ENCODE peak calls at places on chromosome 22, in five cellular contexts. J is PC-9, A is GM23248, G is SK-N-MC, N is neural progenitor cell. S is an unnamed sample.

GRCh38 chr22:49370841-49371301 is 456.8 kb downstream of the BRD1 start:
- DNase-seq in N (no peak), J (no peak), A (no peak), G (no peak), S (no peak)

GRCh38 chr22:30843245-30843644 is 125.3 kb downstream of the MORC2 start:
- DNase-seq in A (no peak), G (no peak), N (no peak), J (no peak), S (no peak)

GRCh38 chr22:49099496-49100124 is 728.1 kb downstream of the BRD1 start:
- DNase-seq in N (no peak), A (peak), G (no peak), J (peak), S (no peak)

GRCh38 chr22:29128891-29129643 is 56.2 kb downstream of the KREMEN1 start:
- DNase-seq in N (no peak), J (no peak), G (no peak), A (peak), S (no peak)

GRCh38 chr22:24482586-24482985 is 12.5 kb upstream of the UPB1 start:
- DNase-seq in A (peak), J (no peak), N (no peak), G (peak), S (no peak)

GRCh38 chr22:23539135-23539838 is 40.8 kb downstream of the IGLL1 start:
- DNase-seq in N (peak), G (peak), A (peak), J (peak), S (peak)

GRCh38 chr22:49825944-49826602 is 1.6 kb downstream of the BRD1 start:
- DNase-seq in G (no peak), J (no peak), N (no peak), A (peak), S (no peak)

GRCh38 chr22:17159504-17159951 is 451 bp upstream of the HDHD5 start:
- DNase-seq in N (peak), J (peak), A (peak), G (no peak), S (no peak)

GRCh38 chr22:27749597-27750225 is 51.8 kb downstream of the MN1 start:
- DNase-seq in J (no peak), A (peak), G (no peak), N (peak), S (no peak)

GRCh38 chr22:41431656-41432055 is 14.9 kb downstream of the TOB2 start:
- DNase-seq in G (no peak), A (no peak), N (no peak), J (no peak), S (no peak)

GRCh38 chr22:24947881-24948280 is 1.4 kb upstream of the LHFPL7 start:
- DNase-seq in N (no peak), J (no peak), A (no peak), G (no peak), S (no peak)

GRCh38 chr22:46612904-46613605 is 7.1 kb upstream of the GRAMD4 start:
- DNase-seq in J (no peak), N (no peak), G (no peak), A (no peak), S (no peak)

GRCh38 chr22:33848251-33848650 is 72.0 kb downstream of the LARGE1 start:
- DNase-seq in A (peak), G (no peak), J (no peak), N (no peak), S (no peak)

GRCh38 chr22:32127904-32128303 is 31.2 kb downstream of the C22orf42 start:
- DNase-seq in G (no peak), N (peak), A (no peak), J (no peak), S (peak)

GRCh38 chr22:24827305-24827704 is 21.3 kb downstream of the SGSM1 start:
- DNase-seq in J (no peak), G (no peak), A (no peak), N (no peak), S (no peak)

GRCh38 chr22:18103527-18104269 is 6.9 kb upstream of the TUBA8 start:
- DNase-seq in N (no peak), A (no peak), G (no peak), J (no peak), S (no peak)

GRCh38 chr22:47918936-47919505 is 1156.6 kb downstream of the TBC1D22A start:
- DNase-seq in J (no peak), N (peak), A (no peak), G (no peak), S (no peak)

GRCh38 chr22:50577987-50578775 is at the start of gene CPT1B:
- DNase-seq in N (no peak), J (no peak), G (no peak), A (peak), S (no peak)

GRCh38 chr22:45978275-45978713 is 1.3 kb upstream of the WNT7B start:
- DNase-seq in J (no peak), A (no peak), G (no peak), N (no peak), S (no peak)

GRCh38 chr22:48444320-48445112 is 1383.2 kb downstream of the BRD1 start:
- DNase-seq in N (no peak), J (no peak), A (no peak), G (no peak), S (no peak)

GRCh38 chr22:48746789-48747425 is 1080.8 kb downstream of the BRD1 start:
- DNase-seq in N (no peak), G (no peak), J (no peak), A (no peak), S (no peak)

DNA sequence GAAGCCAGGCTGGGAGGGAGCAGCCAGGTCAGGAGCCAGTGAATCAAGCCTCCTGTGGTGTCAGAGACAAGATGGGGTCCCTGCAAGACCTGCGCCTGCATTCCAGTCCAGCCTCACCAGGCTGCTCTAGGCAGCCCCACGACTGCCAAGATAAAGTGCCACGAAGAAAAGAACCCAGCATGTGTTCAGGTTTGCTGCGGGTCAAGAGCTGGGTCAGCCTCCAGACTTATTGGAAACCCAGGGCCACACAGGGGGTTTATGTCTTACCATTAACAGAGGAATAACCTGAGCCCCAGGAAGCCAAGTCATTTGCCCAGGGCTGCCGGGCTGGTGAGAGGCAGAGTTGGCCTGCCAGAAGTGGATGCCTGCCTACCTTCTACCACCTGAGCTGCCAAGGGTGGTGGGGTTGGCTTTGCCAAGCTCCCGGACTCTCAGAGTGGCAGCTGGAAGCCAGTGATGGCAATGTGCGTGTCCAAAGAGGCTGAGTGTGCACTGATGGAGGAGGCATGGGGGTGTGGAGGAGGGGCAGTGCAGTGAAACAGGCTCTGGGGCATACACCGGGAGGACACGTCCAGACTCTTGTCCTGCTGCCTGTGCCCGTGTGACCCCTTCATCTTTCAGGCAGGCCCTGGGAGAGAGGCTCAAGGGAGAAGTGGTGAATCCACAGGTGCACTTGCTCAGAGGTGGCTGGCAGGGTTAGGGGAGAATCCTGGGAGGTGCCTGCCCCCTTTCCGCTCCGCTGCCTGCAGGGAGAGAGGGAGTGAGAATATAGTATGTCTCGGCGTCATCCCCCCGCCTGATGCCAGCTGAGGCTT is 1.7 kb downstream of the RASD2 start:
- DNase-seq in J (no peak), A (no peak), N (no peak), G (no peak), S (no peak)
- TF ChIP-seq EZH2 in J (no peak), A (no peak), N (no peak), G (no peak), S (no peak)

GRCh38 chr22:44329179-44329796 is 16.5 kb upstream of the SHISAL1 start:
- DNase-seq in G (no peak), N (no peak), A (peak), J (peak), S (no peak)

GRCh38 chr22:44330188-44330726 is 17.5 kb upstream of the SHISAL1 start:
- DNase-seq in N (no peak), J (no peak), G (no peak), A (no peak), S (no peak)

GRCh38 chr22:44332946-44333345 is 20.2 kb upstream of the SHISAL1 start:
- DNase-seq in A (no peak), G (no peak), N (no peak), J (no peak), S (no peak)

GRCh38 chr22:44331881-44332714 is 19.3 kb upstream of the SHISAL1 start:
- DNase-seq in A (peak), N (peak), J (peak), G (no peak), S (no peak)

DNA sequence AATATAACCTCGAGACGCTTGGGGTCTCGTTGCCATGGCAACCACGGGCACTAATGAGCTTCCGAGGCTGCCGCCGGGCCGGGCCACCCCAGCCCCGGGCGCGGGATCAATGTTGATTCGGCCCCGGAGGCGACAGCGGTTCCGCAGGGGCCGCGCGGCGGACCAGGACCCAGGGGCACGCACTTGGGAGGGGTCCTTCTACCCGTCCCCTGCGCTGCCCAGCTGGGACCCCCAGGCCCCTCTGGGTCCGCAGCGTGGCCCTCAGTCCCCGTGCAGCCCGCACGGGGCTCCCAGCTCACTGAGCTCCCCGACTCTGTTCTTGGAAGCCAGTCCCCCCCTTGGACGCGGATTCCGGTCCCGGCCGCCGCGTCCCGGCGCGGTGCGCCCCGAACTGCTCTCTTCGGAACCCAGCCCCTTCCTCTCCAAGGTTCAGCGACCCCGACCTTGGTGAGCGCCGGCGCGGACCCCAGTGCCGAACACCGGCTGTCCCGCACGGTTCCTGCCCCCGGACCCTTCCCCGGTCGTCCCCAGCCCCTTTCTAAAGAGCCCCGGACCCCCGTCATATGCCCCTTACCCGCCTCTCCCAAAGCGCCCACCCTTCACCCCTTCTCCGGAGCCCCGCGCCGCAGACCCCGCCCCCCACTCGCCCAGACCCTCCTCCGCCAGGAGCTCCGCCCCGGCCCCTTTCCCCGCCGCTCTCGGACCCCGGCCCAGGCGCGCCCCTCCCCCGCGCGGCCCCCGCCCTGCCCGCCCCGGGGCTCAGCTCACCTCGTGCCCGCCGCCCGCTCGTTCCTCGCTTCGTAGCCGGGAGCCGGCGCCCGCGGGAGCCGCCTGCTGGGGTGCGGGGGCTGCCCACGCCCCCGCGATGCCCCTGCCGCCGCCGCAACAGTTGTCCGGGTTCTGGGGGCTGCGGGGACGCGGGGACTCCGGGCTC is 18.2 kb upstream of the SHISAL1 start:
- DNase-seq in N (peak), A (peak), G (no peak), J (no peak), S (no peak)
- TF ChIP-seq EZH2 in N (peak), A (no peak), G (no peak), J (no peak), S (no peak)

GRCh38 chr22:22345781-22346180 is 101.2 kb downstream of the VPREB1 start:
- DNase-seq in A (no peak), G (no peak), N (no peak), J (no peak), S (no peak)

GRCh38 chr22:22341736-22342135 is 97.2 kb downstream of the VPREB1 start:
- DNase-seq in G (no peak), N (no peak), J (no peak), A (no peak), S (no peak)

GRCh38 chr22:22343603-22344276 is 99.2 kb downstream of the VPREB1 start:
- DNase-seq in G (no peak), J (no peak), A (no peak), N (no peak), S (no peak)

GRCh38 chr22:22344430-22344829 is 99.8 kb downstream of the VPREB1 start:
- DNase-seq in N (no peak), J (no peak), G (no peak), A (no peak), S (no peak)

DNA sequence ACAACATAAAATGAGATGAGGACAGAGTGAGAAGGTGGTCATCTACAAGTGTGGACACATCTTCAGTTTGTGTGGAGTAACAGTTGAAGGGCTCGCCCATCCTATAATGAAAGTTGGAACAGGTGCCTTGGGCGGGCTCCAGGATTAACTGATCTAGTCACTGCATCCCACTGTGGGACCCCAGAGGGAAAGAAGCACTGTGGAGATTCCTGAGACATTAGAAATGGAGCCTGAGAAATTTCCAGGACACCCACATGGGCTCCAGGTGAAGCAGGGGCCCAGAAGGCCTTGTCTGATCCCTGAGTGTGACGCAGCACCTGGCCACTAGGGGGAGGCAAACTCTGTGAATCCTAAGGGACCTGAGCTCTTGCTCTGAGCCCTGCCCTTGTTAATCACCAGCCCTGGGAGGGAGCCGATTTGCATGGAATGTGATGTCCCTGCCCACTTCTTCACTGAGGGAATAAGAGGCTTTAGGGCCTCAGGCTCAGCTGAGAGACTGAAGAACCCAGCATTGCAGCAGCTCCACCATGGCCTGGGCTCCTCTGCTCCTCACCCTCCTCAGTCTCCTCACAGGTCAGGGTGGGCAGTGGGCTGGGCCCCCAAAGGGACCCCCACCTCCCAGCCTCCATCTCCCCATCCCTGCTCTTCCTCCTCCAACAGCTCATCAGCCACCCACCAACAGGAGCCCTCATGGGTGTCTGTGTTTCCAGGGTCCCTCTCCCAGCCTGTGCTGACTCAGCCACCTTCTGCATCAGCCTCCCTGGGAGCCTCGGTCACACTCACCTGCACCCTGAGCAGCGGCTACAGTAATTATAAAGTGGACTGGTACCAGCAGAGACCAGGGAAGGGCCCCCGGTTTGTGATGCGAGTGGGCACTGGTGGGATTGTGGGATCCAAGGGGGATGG is 98.4 kb downstream of the VPREB1 start:
- DNase-seq in G (no peak), J (peak), N (peak), A (peak), S (peak)
- TF ChIP-seq EZH2 in G (no peak), J (no peak), N (no peak), A (no peak), S (no peak)

DNA sequence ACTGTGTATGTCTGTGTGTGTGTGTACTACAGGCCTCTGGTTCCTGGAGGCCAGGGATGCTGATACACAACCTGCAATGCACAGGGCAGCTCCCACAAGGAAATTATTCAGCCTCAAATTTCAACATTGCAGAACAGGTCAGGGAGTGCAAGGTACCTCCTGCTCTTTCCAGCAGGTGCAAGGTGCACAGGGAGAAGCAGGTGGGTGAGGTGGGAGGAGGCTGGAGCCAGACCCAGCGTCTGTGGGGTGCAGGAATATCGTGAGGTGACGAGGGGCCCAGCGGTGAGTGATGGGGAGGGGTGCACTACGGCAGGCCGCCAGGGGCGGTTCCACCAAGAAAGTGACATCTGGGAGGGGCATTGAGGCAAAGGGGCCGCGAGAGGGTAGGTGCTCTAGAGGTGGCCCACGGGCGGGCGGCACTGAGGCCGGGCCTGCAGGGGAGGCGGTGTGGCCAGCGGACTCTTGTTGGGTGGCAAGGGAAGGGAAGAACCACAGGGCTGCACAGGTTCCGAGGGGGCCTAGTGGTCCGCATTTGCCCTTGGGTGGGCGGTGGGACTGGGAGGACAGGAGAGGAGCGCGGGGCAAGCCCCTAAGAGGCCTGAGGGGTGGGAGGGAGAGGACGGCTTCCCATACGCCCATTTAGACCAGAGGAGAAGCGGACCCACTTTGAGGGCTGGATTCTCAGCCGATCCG is 21.6 kb downstream of the DGCR6L start:
- DNase-seq in J (no peak), G (no peak), N (peak), A (no peak), S (no peak)
- TF ChIP-seq EZH2 in J (no peak), G (no peak), N (no peak), A (no peak), S (no peak)

GRCh38 chr22:37560682-37561208 is 465 bp downstream of the CDC42EP1 start:
- DNase-seq in N (peak), G (no peak), A (peak), J (peak), S (no peak)

GRCh38 chr22:37559521-37559900 is 769 bp upstream of the CDC42EP1 start:
- DNase-seq in J (no peak), N (no peak), A (no peak), G (no peak), S (no peak)

GRCh38 chr22:37559901-37560681 is at the start of gene CDC42EP1:
- DNase-seq in G (no peak), N (peak), A (peak), J (peak), S (no peak)

GRCh38 chr22:37562049-37562784 is 1.9 kb downstream of the CDC42EP1 start:
- DNase-seq in A (no peak), J (no peak), G (no peak), N (no peak), S (no peak)

GRCh38 chr22:37561209-37562048 is 1.1 kb downstream of the CDC42EP1 start:
- DNase-seq in A (peak), G (peak), J (peak), N (peak), S (peak)
- TF ChIP-seq EZH2 in A (no peak), G (no peak), J (no peak), N (peak), S (peak)

S was measured in H1.